ENCODE peak calls at places on chromosome 21, in six cellular contexts. H, N, K, A, Z and R are unnamed samples.

GRCh38 chr21:43283136-43283924 is 114.5 kb downstream of the CRYAA start:
- DNase-seq in H (peak; percentile 41), N (no peak), K (no peak), A (no peak), Z (no peak), R (no peak)

GRCh38 chr21:42845296-42845965 is 33.9 kb downstream of the WDR4 start:
- DNase-seq in H (peak; percentile 57), N (peak; percentile 66), K (no peak), A (peak; percentile 4), Z (peak; percentile 33), R (no peak)

GRCh38 chr21:18991846-18992245 is 588.3 kb upstream of the TMPRSS15 start:
- DNase-seq in H (no peak), N (no peak), K (no peak), A (no peak), Z (no peak), R (no peak)

GRCh38 chr21:14084068-14084501 is 126.7 kb downstream of the LIPI start:
- DNase-seq in H (no peak), N (no peak), K (no peak), A (no peak), Z (no peak), R (no peak)

GRCh38 chr21:43193651-43194302 is 25.0 kb downstream of the CRYAA start:
- DNase-seq in H (no peak), N (peak; percentile 32), K (peak; percentile 89), A (peak; percentile 6), Z (peak; percentile 28), R (peak; percentile 61)

GRCh38 chr21:15045017-15045416 is 19.8 kb downstream of the NRIP1 start:
- DNase-seq in H (no peak), N (no peak), K (no peak), A (no peak), Z (no peak), R (no peak)

GRCh38 chr21:37793660-37794059 is 122.6 kb downstream of the KCNJ6 start:
- DNase-seq in H (no peak), N (no peak), K (peak; percentile 79), A (no peak), Z (no peak), R (peak; percentile 19)

GRCh38 chr21:37873655-37874054 is 42.6 kb downstream of the KCNJ6 start:
- DNase-seq in H (no peak), N (no peak), K (peak; percentile 43), A (no peak), Z (peak; percentile 39), R (peak; percentile 5)

GRCh38 chr21:33684923-33685560 is 42.7 kb downstream of the ITSN1 start:
- DNase-seq in H (no peak), N (no peak), K (peak; percentile 50), A (no peak), Z (no peak), R (no peak)

GRCh38 chr21:46227811-46228344 is 696 bp downstream of the LSS start:
- DNase-seq in H (no peak), N (no peak), K (no peak), A (no peak), Z (peak; percentile 60), R (no peak)

GRCh38 chr21:41359289-41359688 is 2.5 kb upstream of the MX2 start:
- DNase-seq in H (no peak), N (no peak), K (no peak), A (no peak), Z (peak; percentile 82), R (no peak)

GRCh38 chr21:32135401-32136363 is 143.2 kb downstream of the MIS18A start:
- DNase-seq in H (no peak), N (no peak), K (peak; percentile 1), A (no peak), Z (peak; percentile 42), R (no peak)

GRCh38 chr21:27212444-27212843 is 245.6 kb upstream of the ADAMTS5 start:
- DNase-seq in H (no peak), N (no peak), K (no peak), A (no peak), Z (no peak), R (no peak)

GRCh38 chr21:33644383-33645074 is 2.2 kb downstream of the ITSN1 start:
- DNase-seq in H (no peak), N (peak; percentile 28), K (peak; percentile 66), A (no peak), Z (peak; percentile 48), R (peak; percentile 47)

GRCh38 chr21:41678944-41679343 is 87.9 kb downstream of the RIPK4 start:
- DNase-seq in H (peak; percentile 97), N (peak; percentile 99), K (peak; percentile 94), A (peak; percentile 83), Z (peak; percentile 98), R (peak; percentile 92)

GRCh38 chr21:29193907-29194306 is 63.5 kb downstream of the MAP3K7CL start:
- DNase-seq in H (no peak), N (no peak), K (no peak), A (no peak), Z (no peak), R (no peak)

GRCh38 chr21:42220138-42220701 is 1.3 kb downstream of the ABCG1 start:
- DNase-seq in H (peak; percentile 72), N (peak; percentile 82), K (peak; percentile 82), A (peak; percentile 69), Z (peak; percentile 84), R (no peak)

GRCh38 chr21:29674343-29674742 is 265.5 kb downstream of the GRIK1 start:
- DNase-seq in H (no peak), N (no peak), K (no peak), A (no peak), Z (no peak), R (no peak)

GRCh38 chr21:32406405-32406804 is 6.1 kb upstream of the EVA1C start:
- DNase-seq in H (no peak), N (no peak), K (no peak), A (no peak), Z (no peak), R (no peak)

GRCh38 chr21:27590271-27590670 is 623.4 kb upstream of the ADAMTS5 start:
- DNase-seq in H (no peak), N (no peak), K (no peak), A (no peak), Z (no peak), R (no peak)

GRCh38 chr21:37712204-37712934 is 203.9 kb downstream of the KCNJ6 start:
- DNase-seq in H (peak; percentile 72), N (peak; percentile 70), K (peak; percentile 73), A (peak; percentile 81), Z (peak; percentile 90), R (peak; percentile 62)

GRCh38 chr21:39373634-39374033 is 24.7 kb upstream of the HMGN1 start:
- DNase-seq in H (no peak), N (peak; percentile 36), K (peak; percentile 47), A (peak; percentile 52), Z (peak; percentile 66), R (peak; percentile 63)
- TF ChIP-seq CTCF in H (no peak), N (peak; percentile 32), K (peak; percentile 32), A (peak; percentile 55), Z (peak; percentile 66), R (peak; percentile 62)

DNA sequence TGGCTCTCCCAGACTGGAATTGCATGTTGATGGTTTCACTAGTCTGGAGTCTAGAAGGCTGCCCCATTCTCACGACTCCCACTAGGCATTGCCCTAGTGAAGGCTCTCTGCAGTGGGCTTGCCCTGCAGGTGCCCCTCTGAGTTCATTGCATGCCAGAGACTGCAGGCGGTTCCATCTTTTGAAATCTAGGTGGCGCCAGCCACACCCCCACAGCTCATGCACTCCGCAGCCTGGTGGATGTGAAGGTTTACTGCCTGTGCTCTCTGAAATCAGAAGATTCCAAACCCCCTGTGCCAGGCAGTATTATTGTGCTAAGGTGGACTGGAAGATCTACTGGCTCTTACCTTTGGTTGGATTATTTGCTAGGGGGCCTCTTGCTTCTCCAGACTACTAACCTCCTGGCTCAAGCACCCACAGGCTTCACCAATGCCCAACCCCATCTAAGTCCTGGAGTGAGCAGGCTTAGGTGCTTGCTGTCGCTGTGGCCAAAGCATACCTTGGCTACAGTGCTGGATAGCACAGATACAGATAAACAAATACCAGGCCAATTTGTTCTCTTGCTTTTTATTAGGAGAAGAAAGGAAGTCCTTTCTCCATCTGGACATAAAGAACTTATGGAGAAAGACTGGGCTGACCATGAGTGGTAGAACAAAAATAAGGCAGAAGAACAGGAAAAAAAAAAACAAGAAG is 83.5 kb upstream of the SIM2 start:
- DNase-seq in H (no peak), N (no peak), K (no peak), A (peak; percentile 42), Z (peak; percentile 81), R (no peak)
- TF ChIP-seq CTCF in H (no peak), N (no peak), K (peak; percentile 5), A (peak; percentile 83), Z (peak; percentile 68), R (peak; percentile 47)

GRCh38 chr21:34807146-34807880 is 138.5 kb downstream of the CLIC6 start:
- DNase-seq in H (no peak), N (no peak), K (peak; percentile 97), A (no peak), Z (peak; percentile 73), R (peak; percentile 93)
- TF ChIP-seq CTCF in H (no peak), N (no peak), K (no peak), A (no peak), Z (no peak), R (peak; percentile 39)

DNA sequence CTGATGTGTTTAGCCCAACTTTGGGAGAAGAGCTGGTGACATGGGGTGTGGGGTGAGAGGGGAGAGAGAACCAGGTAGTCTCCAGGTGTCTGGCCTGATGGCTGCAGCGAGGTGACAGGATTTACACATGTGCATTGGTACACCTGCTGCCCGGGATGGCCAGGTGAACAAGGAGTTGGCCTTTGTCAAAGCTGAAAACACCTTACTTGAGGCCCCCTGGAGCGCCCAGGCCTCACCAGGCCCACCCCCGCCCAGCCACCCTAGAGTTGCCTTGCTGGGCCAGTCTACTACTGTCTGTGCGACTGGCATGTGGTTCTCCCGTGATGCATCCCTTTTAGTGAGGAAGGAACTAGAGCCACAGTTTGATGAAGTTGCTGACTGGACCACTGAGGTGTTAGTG is 90.5 kb downstream of the ADARB1 start:
- DNase-seq in H (no peak), N (no peak), K (no peak), A (no peak), Z (no peak), R (no peak)
- TF ChIP-seq CTCF in H (no peak), N (no peak), K (no peak), A (no peak), Z (no peak), R (no peak)

GRCh38 chr21:36589352-36589971 is 109.5 kb upstream of the SIM2 start:
- DNase-seq in H (peak; percentile 53), N (peak; percentile 68), K (peak; percentile 27), A (peak; percentile 71), Z (peak; percentile 73), R (peak; percentile 35)
- TF ChIP-seq CTCF in H (peak; percentile 49), N (peak; percentile 59), K (peak; percentile 56), A (peak; percentile 65), Z (peak; percentile 74), R (peak; percentile 85)

DNA sequence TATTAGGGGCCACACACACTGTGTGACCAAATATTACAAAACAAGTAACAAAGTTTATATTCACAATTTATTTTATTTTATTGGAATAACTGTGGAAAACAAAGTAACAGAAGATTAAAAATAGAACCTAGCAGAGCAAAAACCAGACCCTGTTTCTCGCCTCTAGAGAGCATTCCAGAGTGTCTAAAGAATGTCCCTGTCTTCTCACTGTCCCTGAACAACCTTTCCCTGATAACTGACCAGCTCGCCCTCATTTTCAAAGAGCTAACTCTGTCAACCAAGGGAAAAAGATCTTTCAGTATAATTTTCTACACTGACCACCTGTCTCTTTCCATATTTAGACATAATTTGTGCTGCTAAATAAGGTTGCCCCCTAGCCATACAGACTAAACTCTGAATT is 646.9 kb downstream of the USP25 start:
- DNase-seq in H (no peak), N (no peak), K (no peak), A (no peak), Z (no peak), R (no peak)
- TF ChIP-seq CTCF in H (no peak), N (no peak), K (no peak), A (no peak), Z (no peak), R (no peak)

GRCh38 chr21:31088196-31088751 is 50.0 kb upstream of the KRTAP19-8 start:
- DNase-seq in H (no peak), N (no peak), K (no peak), A (no peak), Z (no peak), R (no peak)
- TF ChIP-seq CTCF in H (no peak), N (no peak), K (no peak), A (no peak), Z (peak; percentile 15), R (no peak)